ENCODE peak calls at places on chromosomes 2 and 18, in eight cellular contexts. Y is MG63, G is right lobe of liver, S is GM23338, Z is foreskin fibroblast, B is HAP-1, U is dorsolateral prefrontal cortex, M is NT2/D1. T is an unnamed sample.

GRCh38 chr2:239895116-239895515 is 130.0 kb downstream of the NDUFA10 start:
- DNase-seq in G (no peak), S (no peak), Z (no peak), M (no peak), Y (no peak), B (no peak), U (no peak), T (no peak)

GRCh38 chr18:48804856-48805610 is 145.7 kb downstream of the SMAD7 start:
- DNase-seq in Z (no peak), M (no peak), U (no peak), B (no peak), S (no peak), G (peak), Y (no peak), T (no peak)

GRCh38 chr2:43831438-43832294 is 7.0 kb downstream of the ABCG5 start:
- DNase-seq in G (no peak), M (no peak), B (no peak), U (no peak), S (peak), Y (no peak), Z (peak), T (no peak)

GRCh38 chr2:194745532-194746146 is 911.4 kb upstream of the SLC39A10 start:
- DNase-seq in B (peak), M (no peak), Z (no peak), S (no peak), G (no peak), Y (no peak), U (no peak), T (no peak)

GRCh38 chr2:33168425-33168824 is 221.7 kb downstream of the LTBP1 start:
- DNase-seq in Y (no peak), U (no peak), Z (no peak), G (no peak), S (no peak), M (peak), B (no peak), T (no peak)

GRCh38 chr2:226711606-226712296 is 87.9 kb downstream of the IRS1 start:
- DNase-seq in Z (no peak), G (no peak), U (no peak), M (no peak), B (no peak), Y (no peak), S (no peak), T (no peak)

GRCh38 chr2:12303181-12304030 is 413.3 kb upstream of the TRIB2 start:
- DNase-seq in S (no peak), M (no peak), B (no peak), G (no peak), Z (peak), U (no peak), Y (peak), T (no peak)

GRCh38 chr2:51534176-51534575 is 502.2 kb upstream of the NRXN1 start:
- DNase-seq in Z (no peak), S (no peak), B (no peak), U (no peak), M (no peak), Y (no peak), G (no peak), T (no peak)

GRCh38 chr2:55923091-55923977 is at the start of gene EFEMP1:
- DNase-seq in G (peak), S (peak), B (peak), M (peak), U (peak), Y (peak), Z (peak), T (no peak)

GRCh38 chr2:163778045-163778753 is 42.4 kb upstream of the FIGN start:
- DNase-seq in U (no peak), M (no peak), G (no peak), B (peak), Y (peak), Z (no peak), S (no peak), T (peak)

GRCh38 chr2:125516496-125517109 is 1139.4 kb upstream of the GYPC start:
- DNase-seq in Y (no peak), U (no peak), Z (peak), B (peak), G (no peak), M (peak), S (peak), T (no peak)

GRCh38 chr2:136024616-136025015 is 39.2 kb upstream of the DARS1 start:
- DNase-seq in U (no peak), S (no peak), M (no peak), Y (no peak), Z (no peak), B (no peak), G (no peak), T (no peak)

GRCh38 chr2:60053791-60054190 is 499.7 kb downstream of the BCL11A start:
- DNase-seq in Y (no peak), Z (no peak), S (no peak), M (no peak), G (no peak), U (no peak), B (no peak), T (no peak)

GRCh38 chr18:51890762-51891161 is 449.2 kb upstream of the DCC start:
- DNase-seq in S (no peak), M (no peak), U (no peak), G (peak), Z (peak), B (no peak), Y (peak), T (peak)

GRCh38 chr2:15745907-15746306 is 154.2 kb downstream of the DDX1 start:
- DNase-seq in M (no peak), Y (peak), B (no peak), G (no peak), Z (no peak), U (no peak), S (no peak), T (no peak)

GRCh38 chr2:212034841-212035585 is 503.6 kb downstream of the ERBB4 start:
- DNase-seq in Y (no peak), G (no peak), S (no peak), Z (no peak), M (no peak), B (no peak), U (no peak), T (no peak)

GRCh38 chr18:77346446-77346845 is 96.8 kb downstream of the GALR1 start:
- DNase-seq in M (no peak), B (no peak), Z (no peak), S (no peak), U (no peak), Y (no peak), G (no peak), T (no peak)

GRCh38 chr2:220664272-220665107 is 907.6 kb downstream of the EPHA4 start:
- DNase-seq in G (no peak), U (no peak), Z (peak), B (no peak), Y (no peak), S (no peak), M (no peak), T (no peak)

GRCh38 chr18:68733693-68734092 is 18.8 kb upstream of the TMX3 start:
- DNase-seq in G (no peak), Y (no peak), U (no peak), S (peak), Z (peak), B (no peak), M (no peak), T (no peak)

GRCh38 chr2:104890092-104890393 is 36.1 kb downstream of the POU3F3 start:
- DNase-seq in U (no peak), Y (no peak), S (no peak), G (no peak), Z (no peak), M (no peak), B (no peak), T (no peak)

GRCh38 chr2:225378984-225379383 is 20.5 kb upstream of the NYAP2 start:
- DNase-seq in G (no peak), Z (no peak), Y (no peak), S (peak), B (no peak), U (no peak), M (peak), T (no peak)

GRCh38 chr2:40405440-40405839 is 46.5 kb downstream of the SLC8A1 start:
- DNase-seq in G (no peak), M (no peak), Z (peak), Y (no peak), B (no peak), S (no peak), U (no peak), T (no peak)

GRCh38 chr2:193584001-193584400 is 1389.3 kb upstream of the TMEFF2 start:
- DNase-seq in U (no peak), Y (peak), S (peak), G (peak), B (peak), M (peak), Z (peak), T (no peak)

GRCh38 chr2:158837645-158838044 is 42.5 kb downstream of the DAPL1 start:
- DNase-seq in S (no peak), M (no peak), Z (no peak), U (no peak), Y (peak), G (no peak), B (no peak), T (no peak)

GRCh38 chr2:97673915-97674283 is 4.4 kb downstream of the C2orf92 start:
- DNase-seq in B (no peak), M (no peak), U (no peak), S (no peak), G (no peak), Y (no peak), Z (no peak), T (no peak)

GRCh38 chr2:171723724-171724683 is 36.7 kb downstream of the DYNC1I2 start:
- DNase-seq in B (peak), G (no peak), Z (peak), U (no peak), Y (peak), M (peak), S (peak), T (no peak)

GRCh38 chr2:55875434-55876135 is 48.0 kb downstream of the EFEMP1 start:
- DNase-seq in S (no peak), Z (peak), U (no peak), M (no peak), G (no peak), B (no peak), Y (peak), T (no peak)

GRCh38 chr2:181252248-181253148 is 204.7 kb upstream of the ITGA4 start:
- DNase-seq in S (no peak), G (no peak), Z (peak), U (no peak), M (no peak), B (no peak), Y (no peak), T (no peak)

GRCh38 chr2:47719099-47719498 is 63.8 kb upstream of the MSH6 start:
- DNase-seq in Z (no peak), S (no peak), G (no peak), U (no peak), M (no peak), Y (no peak), B (no peak), T (no peak)

GRCh38 chr2:8634466-8635172 is 47.2 kb upstream of the ID2 start:
- DNase-seq in S (no peak), Z (no peak), Y (no peak), M (no peak), U (no peak), B (no peak), G (no peak), T (no peak)

GRCh38 chr18:54117853-54118773 is 106.4 kb downstream of the MBD2 start:
- DNase-seq in Z (peak), U (no peak), Y (no peak), G (no peak), M (no peak), B (no peak), S (peak), T (no peak)

GRCh38 chr18:54125429-54125828 is 99.0 kb downstream of the MBD2 start:
- DNase-seq in G (no peak), B (no peak), S (no peak), Z (no peak), Y (no peak), U (no peak), M (no peak), T (no peak)

GRCh38 chr18:54116541-54117257 is 107.8 kb downstream of the MBD2 start:
- DNase-seq in B (no peak), U (no peak), G (no peak), M (no peak), S (peak), Z (peak), Y (no peak), T (no peak)

GRCh38 chr18:54119524-54120019 is 104.9 kb downstream of the MBD2 start:
- DNase-seq in S (peak), Y (no peak), B (peak), U (no peak), M (peak), Z (peak), G (no peak), T (no peak)
- H3K4me3 ChIP-seq in S (no peak), Y (no peak), B (no peak), U (peak), M (no peak), Z (no peak), G (no peak), T (no peak)

GRCh38 chr2:203164311-203164935 is 74.4 kb upstream of the CYP20A1 start:
- DNase-seq in Z (no peak), B (no peak), G (no peak), S (no peak), Y (no peak), M (no peak), U (no peak), T (no peak)
- H3K4me3 ChIP-seq in Z (no peak), B (no peak), G (no peak), S (no peak), Y (no peak), M (no peak), U (no peak), T (no peak)

DNA sequence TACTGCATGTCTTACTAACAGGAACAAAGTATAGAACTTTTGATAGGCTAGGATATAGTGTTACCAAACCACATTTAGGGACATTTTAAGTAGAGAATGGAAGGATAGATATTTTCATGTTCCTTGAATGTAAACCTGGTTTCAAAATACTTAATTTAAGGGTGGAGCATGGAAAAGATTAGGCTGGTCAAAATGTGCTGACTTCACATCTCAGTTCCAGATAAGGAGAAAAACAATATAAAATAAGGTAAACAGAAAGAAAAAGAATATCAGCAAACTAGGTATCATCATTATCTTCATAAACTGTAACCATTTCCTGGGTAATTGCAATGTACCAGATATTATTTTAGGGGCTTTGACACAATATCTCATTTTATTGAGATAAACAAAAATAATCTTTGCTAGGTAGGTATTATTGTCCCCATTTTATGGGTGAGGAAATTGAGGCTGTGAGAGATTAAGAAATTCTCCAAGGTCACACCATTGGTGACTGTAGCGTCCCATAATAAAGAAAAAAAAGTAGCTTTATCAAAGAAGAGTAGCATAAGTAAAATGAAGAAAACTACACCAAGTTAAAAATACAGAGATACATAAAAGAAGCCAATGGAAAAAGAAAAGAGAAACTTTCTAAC is 3.6 kb downstream of the PDE11A start:
- DNase-seq in Y (no peak), Z (no peak), U (no peak), G (no peak), B (no peak), M (no peak), S (no peak), T (no peak)
- H3K4me3 ChIP-seq in Y (no peak), Z (no peak), U (no peak), G (no peak), B (no peak), M (no peak), S (no peak), T (no peak)

DNA sequence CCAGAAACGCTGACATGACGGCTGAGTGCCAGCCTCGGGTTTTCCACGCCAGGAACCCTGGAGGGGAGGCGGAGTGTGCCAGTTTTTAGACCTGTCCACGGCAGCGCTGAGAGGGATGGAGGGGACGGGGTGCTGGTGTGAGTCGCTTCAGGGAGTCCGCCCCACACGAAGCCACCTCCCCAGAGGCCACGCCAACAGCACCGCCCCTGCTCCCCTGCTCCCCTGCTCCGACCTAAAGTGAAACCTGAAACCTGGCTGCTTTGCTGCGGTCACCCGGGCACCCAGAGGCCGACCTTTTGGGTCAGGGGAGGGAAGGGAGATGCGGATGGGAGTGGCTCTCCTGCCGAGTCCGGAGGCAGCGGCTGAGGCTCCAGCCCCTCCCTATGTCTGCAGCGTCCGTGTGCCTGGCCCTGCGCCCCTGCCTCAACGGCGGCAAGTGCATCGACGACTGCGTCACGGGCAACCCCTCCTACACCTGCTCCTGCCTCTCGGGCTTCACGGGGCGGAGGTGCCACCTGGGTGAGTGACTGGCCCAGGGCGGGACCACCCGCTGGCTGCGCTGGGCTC is 38.1 kb downstream of the SNED1 start:
- DNase-seq in B (no peak), M (no peak), G (peak), S (peak), Y (no peak), U (no peak), Z (peak), T (no peak)
- H3K4me3 ChIP-seq in B (no peak), M (no peak), G (no peak), S (peak), Y (no peak), U (peak), Z (no peak), T (peak)

GRCh38 chr18:34122724-34123334 is 101.9 kb downstream of the NOL4 start:
- DNase-seq in Y (peak), M (peak), Z (peak), B (peak), G (no peak), S (peak), U (no peak), T (no peak)

GRCh38 chr18:34131008-34131407 is 93.7 kb downstream of the NOL4 start:
- DNase-seq in G (no peak), Y (no peak), B (no peak), Z (no peak), U (no peak), S (no peak), M (no peak), T (no peak)

GRCh38 chr18:34128436-34128835 is 96.3 kb downstream of the NOL4 start:
- DNase-seq in B (no peak), Z (peak), Y (no peak), G (no peak), U (no peak), M (no peak), S (no peak), T (no peak)
- H3K4me3 ChIP-seq in B (no peak), Z (no peak), Y (no peak), G (no peak), U (no peak), M (no peak), S (no peak), T (no peak)

DNA sequence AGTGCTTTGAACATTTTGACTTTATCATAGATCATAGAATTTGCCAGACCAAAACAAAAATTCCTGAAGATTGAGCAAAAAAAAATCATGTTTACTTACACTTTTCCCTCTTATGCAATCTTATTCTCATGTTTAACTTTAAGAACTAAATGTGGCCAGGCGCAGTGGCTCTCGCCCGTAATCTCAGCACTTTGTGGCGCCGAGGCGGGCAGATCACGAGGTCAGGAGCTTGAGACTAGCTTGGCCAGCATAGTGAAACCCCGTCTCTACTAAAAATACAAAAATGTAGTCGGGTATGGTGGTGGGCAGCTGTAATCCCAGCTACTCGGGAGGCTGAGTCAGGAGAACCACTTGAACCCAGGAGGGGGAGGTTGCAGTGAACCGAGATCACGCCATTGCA is 227.9 kb upstream of the KYNU start:
- DNase-seq in M (no peak), U (no peak), S (no peak), B (no peak), Y (no peak), G (peak), Z (no peak), T (no peak)
- H3K4me3 ChIP-seq in M (no peak), U (no peak), S (no peak), B (no peak), Y (no peak), G (no peak), Z (no peak), T (no peak)

GRCh38 chr2:42566006-42566405 is 2.4 kb upstream of the MTA3 start:
- DNase-seq in Y (no peak), G (no peak), U (no peak), M (no peak), Z (no peak), S (no peak), B (no peak), T (no peak)
- H3K4me3 ChIP-seq in Y (no peak), G (no peak), U (no peak), M (no peak), Z (no peak), S (no peak), B (no peak), T (no peak)

GRCh38 chr18:7596133-7596532 is 29.0 kb downstream of the PTPRM start:
- DNase-seq in Z (no peak), Y (no peak), M (no peak), U (no peak), G (no peak), S (no peak), B (no peak), T (no peak)
- H3K4me3 ChIP-seq in Z (no peak), Y (no peak), M (no peak), U (no peak), G (no peak), S (no peak), B (no peak), T (no peak)

GRCh38 chr2:217935245-217935879 is 67.4 kb downstream of the TNS1 start:
- DNase-seq in B (no peak), S (peak), M (no peak), Z (peak), G (peak), U (no peak), Y (no peak), T (no peak)

GRCh38 chr2:217938038-217938437 is 64.8 kb downstream of the TNS1 start:
- DNase-seq in Z (no peak), B (no peak), M (no peak), U (no peak), G (peak), S (no peak), Y (no peak), T (no peak)

GRCh38 chr2:217935901-217936684 is 66.7 kb downstream of the TNS1 start:
- DNase-seq in U (no peak), B (no peak), Z (peak), G (peak), M (no peak), Y (peak), S (peak), T (no peak)

GRCh38 chr2:217937446-217937845 is 65.3 kb downstream of the TNS1 start:
- DNase-seq in M (no peak), B (no peak), U (no peak), S (peak), Y (no peak), Z (no peak), G (peak), T (no peak)

GRCh38 chr2:217936952-217937351 is 65.8 kb downstream of the TNS1 start:
- DNase-seq in U (no peak), Z (no peak), G (peak), B (no peak), Y (no peak), M (no peak), S (no peak), T (no peak)
- H3K4me3 ChIP-seq in U (no peak), Z (no peak), G (peak), B (no peak), Y (no peak), M (no peak), S (no peak), T (peak)

DNA sequence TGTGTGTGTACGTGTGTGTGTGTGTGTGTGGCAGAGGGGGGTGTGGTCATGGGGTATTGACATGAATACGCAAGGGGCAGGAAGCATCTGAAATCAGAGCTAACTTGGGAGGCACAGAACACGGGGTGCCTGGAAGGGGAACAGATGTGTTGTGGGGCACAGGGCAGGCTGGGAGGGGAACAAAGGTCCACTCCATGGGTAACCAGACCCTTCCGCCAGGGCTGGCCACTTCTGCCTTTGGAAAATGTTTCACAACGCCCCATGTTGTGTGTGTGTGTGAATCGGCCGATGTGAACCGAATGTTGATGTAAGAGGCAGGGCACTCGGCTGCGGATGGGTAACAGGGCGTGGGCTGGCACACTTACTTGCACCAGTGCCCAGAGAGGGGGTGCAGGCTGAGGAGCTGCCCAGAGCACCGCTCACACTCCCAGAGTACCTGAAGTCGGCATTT is at the start of gene SLC11A1:
- DNase-seq in M (no peak), U (peak), Y (no peak), G (peak), S (no peak), B (no peak), Z (no peak), T (no peak)
- H3K4me3 ChIP-seq in M (no peak), U (no peak), Y (no peak), G (no peak), S (no peak), B (no peak), Z (no peak), T (no peak)